ENCODE peak calls at places on chromosomes 2 and 18, in six cellular contexts. H is heart left ventricle, B is OCI-LY7, E is stomach, S is WERI-Rb-1, Z is ovary. C is an unnamed sample.

GRCh38 chr18:66497351-66497750 is 106.5 kb downstream of the CDH19 start:
- DNase-seq in Z (no peak), B (no peak), S (no peak), E (no peak), H (no peak), C (no peak)

GRCh38 chr2:61377046-61377445 is 93.8 kb downstream of the USP34 start:
- DNase-seq in B (no peak), S (no peak), H (no peak), Z (no peak), E (no peak), C (no peak)

GRCh38 chr2:73156539-73157124 is 43.9 kb upstream of the RAB11FIP5 start:
- DNase-seq in E (peak), Z (peak), S (peak), H (peak), B (no peak), C (peak)

GRCh38 chr18:34458371-34458770 is 233.7 kb upstream of the NOL4 start:
- DNase-seq in H (peak), S (no peak), E (no peak), Z (no peak), B (no peak), C (no peak)

GRCh38 chr2:42261531-42262195 is 92.5 kb downstream of the EML4 start:
- DNase-seq in B (no peak), H (no peak), S (no peak), E (no peak), Z (no peak), C (no peak)

GRCh38 chr18:56575819-56576663 is 62.4 kb downstream of the TXNL1 start:
- DNase-seq in E (no peak), Z (no peak), H (peak), S (no peak), B (peak), C (no peak)

GRCh38 chr2:130304726-130305125 is 38.0 kb upstream of the IMP4 start:
- DNase-seq in E (no peak), Z (no peak), H (no peak), S (no peak), B (no peak), C (no peak)

GRCh38 chr2:216672996-216673395 is 22.4 kb downstream of the IGFBP5 start:
- DNase-seq in H (no peak), S (no peak), E (no peak), B (no peak), Z (peak), C (no peak)

GRCh38 chr2:10125842-10126596 is 3.5 kb downstream of the RRM2 start:
- DNase-seq in E (no peak), S (no peak), H (no peak), B (no peak), Z (no peak), C (no peak)

GRCh38 chr18:12468458-12468857 is 60.7 kb downstream of the PRELID3A start:
- DNase-seq in E (no peak), Z (no peak), H (no peak), S (no peak), B (no peak), C (no peak)

GRCh38 chr18:77271720-77272481 is 22.3 kb downstream of the GALR1 start:
- DNase-seq in S (no peak), B (no peak), E (no peak), Z (no peak), H (no peak), C (no peak)

GRCh38 chr2:64795024-64795592 is 141.4 kb upstream of the SERTAD2 start:
- DNase-seq in H (no peak), B (no peak), E (no peak), S (no peak), Z (no peak), C (no peak)

GRCh38 chr2:219611866-219612604 is 14.4 kb downstream of the STK11IP start:
- DNase-seq in S (no peak), H (no peak), E (no peak), B (no peak), Z (no peak), C (no peak)

GRCh38 chr18:683531-683930 is 26.1 kb downstream of the TYMS start:
- DNase-seq in Z (no peak), S (no peak), H (no peak), E (no peak), B (no peak), C (no peak)

GRCh38 chr2:169026056-169026455 is 5.1 kb downstream of the ABCB11 start:
- DNase-seq in B (no peak), H (no peak), S (no peak), Z (no peak), E (no peak), C (no peak)

GRCh38 chr2:111031546-111032484 is 88.9 kb upstream of the BCL2L11 start:
- DNase-seq in B (no peak), Z (no peak), E (peak), H (peak), S (no peak), C (peak)

GRCh38 chr2:73080321-73081131 is 9.0 kb upstream of the SFXN5 start:
- DNase-seq in B (no peak), H (no peak), S (no peak), E (no peak), Z (no peak), C (no peak)

GRCh38 chr18:50315100-50315871 is 27.8 kb upstream of the CXXC1 start:
- DNase-seq in S (no peak), E (no peak), B (peak), H (no peak), Z (no peak), C (no peak)

GRCh38 chr2:217108575-217109027 is 248.7 kb upstream of the TNP1 start:
- DNase-seq in H (no peak), E (no peak), B (no peak), Z (no peak), S (no peak), C (no peak)

GRCh38 chr2:150608341-150608740 is 120.9 kb upstream of the RND3 start:
- DNase-seq in H (no peak), Z (no peak), S (no peak), B (no peak), E (no peak), C (no peak)

GRCh38 chr2:149375801-149376349 is 45.5 kb downstream of the LYPD6 start:
- DNase-seq in S (no peak), H (no peak), B (no peak), E (no peak), Z (no peak), C (no peak)

GRCh38 chr2:197031805-197032204 is 105.3 kb upstream of the PGAP1 start:
- DNase-seq in Z (no peak), S (no peak), H (no peak), B (peak), E (no peak), C (no peak)

GRCh38 chr18:47280121-47280520 is 28.7 kb upstream of the SKOR2 start:
- DNase-seq in H (no peak), B (no peak), Z (no peak), S (no peak), E (no peak), C (no peak)

GRCh38 chr2:37020212-37020886 is 54.0 kb upstream of the STRN start:
- DNase-seq in E (peak), B (no peak), Z (peak), S (no peak), H (peak), C (peak)

GRCh38 chr2:97699765-97700444 is 13.5 kb upstream of the ZAP70 start:
- DNase-seq in H (peak), B (peak), Z (no peak), S (peak), E (peak), C (peak)

GRCh38 chr18:3595282-3596273 is 145.6 kb downstream of the TGIF1 start:
- DNase-seq in H (no peak), B (peak), S (no peak), Z (no peak), E (peak), C (no peak)

GRCh38 chr18:49359732-49360444 is 100.6 kb downstream of the DYM start:
- DNase-seq in S (no peak), Z (no peak), B (peak), H (no peak), E (no peak), C (no peak)

GRCh38 chr2:168712053-168712452 is 90.4 kb upstream of the NOSTRIN start:
- DNase-seq in S (no peak), Z (no peak), E (no peak), B (peak), H (no peak), C (no peak)

GRCh38 chr18:49237031-49237430 is 223.4 kb downstream of the DYM start:
- DNase-seq in B (no peak), Z (no peak), S (no peak), H (no peak), E (no peak), C (no peak)

GRCh38 chr2:71551631-71551915 is 98.2 kb downstream of the DYSF start:
- DNase-seq in B (no peak), S (no peak), H (no peak), E (no peak), Z (no peak), C (no peak)

GRCh38 chr2:32947076-32947483 is 327 bp downstream of the LTBP1 start:
- DNase-seq in Z (no peak), B (no peak), S (peak), E (no peak), H (no peak), C (peak)

GRCh38 chr2:86500325-86500724 is 59.2 kb downstream of the KDM3A start:
- DNase-seq in B (peak), H (no peak), Z (no peak), E (no peak), S (no peak), C (no peak)

GRCh38 chr2:47946593-47946992 is 40.3 kb upstream of the FBXO11 start:
- DNase-seq in S (no peak), H (no peak), B (no peak), E (no peak), Z (no peak), C (no peak)

GRCh38 chr2:2880938-2881337 is 496.7 kb downstream of the EIPR1 start:
- DNase-seq in S (no peak), H (no peak), B (no peak), E (no peak), Z (no peak), C (no peak)

GRCh38 chr2:86221066-86221684 is 21.9 kb downstream of the MRPL35 start:
- DNase-seq in E (peak), H (peak), Z (peak), B (peak), S (peak), C (no peak)

GRCh38 chr2:229714080-229714735 is at the start of gene DNER:
- DNase-seq in H (no peak), S (peak), Z (no peak), B (peak), E (peak), C (no peak)
- H3K4me3 ChIP-seq in H (peak), S (peak), Z (peak), B (no peak), E (peak), C (peak)

DNA sequence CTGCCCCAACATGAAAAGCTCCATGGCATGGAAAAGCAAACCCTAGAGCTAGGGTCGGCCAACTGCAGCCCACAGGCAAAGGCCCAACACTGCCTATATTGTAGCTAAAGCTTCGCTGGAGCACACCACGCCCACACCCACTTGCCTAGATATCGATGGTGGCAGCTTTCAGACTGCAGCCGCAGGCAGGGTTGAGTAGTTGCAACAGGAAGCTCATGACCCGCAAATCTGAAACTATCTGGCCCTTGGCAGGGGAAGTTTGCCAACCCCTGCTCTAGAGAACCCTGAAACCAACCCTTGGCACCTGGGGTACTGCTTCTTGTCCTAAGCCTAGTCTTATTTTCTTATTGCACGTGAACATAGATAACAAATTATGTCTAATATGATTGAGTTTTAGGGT is 250.0 kb downstream of the SOX11 start:
- DNase-seq in H (no peak), E (no peak), S (no peak), Z (no peak), B (no peak), C (no peak)
- H3K27ac ChIP-seq in H (no peak), E (no peak), S (no peak), Z (no peak), B (no peak), C (no peak)

GRCh38 chr2:8628179-8628869 is 53.5 kb upstream of the ID2 start:
- DNase-seq in B (peak), E (no peak), S (no peak), H (no peak), Z (no peak), C (no peak)
- H3K4me3 ChIP-seq in B (peak), E (no peak), S (no peak), H (no peak), Z (no peak), C (no peak)

GRCh38 chr2:118231759-118232158 is 143.5 kb downstream of the INSIG2 start:
- DNase-seq in B (no peak), Z (no peak), S (no peak), E (no peak), H (no peak), C (no peak)

GRCh38 chr2:118224888-118225264 is 136.6 kb downstream of the INSIG2 start:
- DNase-seq in E (no peak), B (no peak), H (no peak), S (no peak), Z (no peak), C (no peak)

GRCh38 chr2:118224144-118224887 is 136.0 kb downstream of the INSIG2 start:
- DNase-seq in S (no peak), Z (no peak), H (no peak), E (no peak), B (peak), C (no peak)

GRCh38 chr2:118223487-118224136 is 135.3 kb downstream of the INSIG2 start:
- DNase-seq in S (no peak), Z (no peak), H (no peak), B (peak), E (no peak), C (no peak)

GRCh38 chr2:118227698-118228508 is 139.6 kb downstream of the INSIG2 start:
- DNase-seq in H (no peak), E (no peak), Z (no peak), S (no peak), B (no peak), C (no peak)
- H3K27ac ChIP-seq in H (no peak), E (no peak), Z (no peak), S (no peak), B (no peak), C (no peak)

GRCh38 chr2:54557211-54557600 is 101.1 kb downstream of the SPTBN1 start:
- DNase-seq in Z (no peak), H (no peak), B (no peak), S (peak), E (no peak), C (no peak)
- H3K4me3 ChIP-seq in Z (peak), H (peak), B (peak), S (peak), E (peak), C (no peak)